ENCODE peak calls at places on chromosomes 6 and 20, in eight cellular contexts. T is nephron progenitor cell, Q is fibroblast of the aortic adventitia, N is ovary, L is fibroblast of pulmonary artery, W is neural crest cell, R is kidney epithelial cell, U is glutamatergic neuron. D is an unnamed sample.

GRCh38 chr6:359261-360035 is 32.1 kb upstream of the IRF4 start:
- DNase-seq in R (no peak), N (peak), T (no peak), W (no peak), L (no peak), U (no peak), Q (no peak), D (no peak)

GRCh38 chr6:34875292-34876213 is 12.3 kb downstream of the TAF11 start:
- DNase-seq in N (no peak), R (no peak), T (no peak), U (no peak), W (no peak), L (no peak), Q (no peak), D (no peak)

GRCh38 chr20:34042286-34042685 is 48.6 kb downstream of the RALY start:
- DNase-seq in N (no peak), Q (no peak), R (no peak), U (no peak), W (no peak), L (no peak), T (peak), D (no peak)

GRCh38 chr6:157741889-157742615 is 81.0 kb upstream of the SNX9 start:
- DNase-seq in Q (peak), R (no peak), N (peak), L (peak), W (no peak), U (no peak), T (no peak), D (no peak)

GRCh38 chr6:14664616-14665315 is 547.2 kb downstream of the CD83 start:
- DNase-seq in N (no peak), T (no peak), L (no peak), R (no peak), Q (no peak), W (peak), U (peak), D (no peak)

GRCh38 chr6:7058250-7058923 is 49.4 kb upstream of the RREB1 start:
- DNase-seq in N (no peak), Q (peak), T (no peak), L (peak), W (no peak), U (no peak), R (peak), D (no peak)

GRCh38 chr6:87830834-87831374 is 128.9 kb upstream of the AKIRIN2 start:
- DNase-seq in N (no peak), W (no peak), Q (no peak), T (no peak), R (no peak), L (no peak), U (no peak), D (no peak)

GRCh38 chr20:21125849-21126840 is at the start of gene KIZ:
- DNase-seq in Q (peak), T (peak), U (peak), R (peak), L (peak), N (peak), W (peak), D (peak)

GRCh38 chr20:36836591-36837329 is 39.2 kb upstream of the TLDC2 start:
- DNase-seq in Q (no peak), R (no peak), L (peak), N (peak), T (peak), U (peak), W (peak), D (no peak)

GRCh38 chr20:48636301-48636700 is 191.5 kb downstream of the PREX1 start:
- DNase-seq in R (no peak), N (no peak), Q (no peak), L (no peak), U (no peak), W (no peak), T (no peak), D (no peak)

GRCh38 chr6:109055771-109056235 is 38.8 kb downstream of the SESN1 start:
- DNase-seq in W (no peak), Q (peak), R (no peak), T (no peak), U (no peak), N (no peak), L (peak), D (no peak)

GRCh38 chr6:116190550-116190949 is 63.3 kb downstream of the TSPYL4 start:
- DNase-seq in T (no peak), U (no peak), W (no peak), Q (peak), L (peak), N (no peak), R (peak), D (no peak)

GRCh38 chr6:27114792-27115191 is 132.7 kb upstream of the PRSS16 start:
- DNase-seq in U (no peak), T (no peak), R (no peak), Q (no peak), L (no peak), W (no peak), N (no peak), D (no peak)

GRCh38 chr6:36386495-36387439 is 702 bp downstream of the ETV7 start:
- DNase-seq in Q (peak), T (peak), U (no peak), L (peak), N (peak), R (peak), W (no peak), D (peak)

GRCh38 chr6:112018619-112019416 is 35.1 kb upstream of the CCN6 start:
- DNase-seq in R (no peak), U (no peak), N (no peak), W (no peak), T (no peak), L (peak), Q (peak), D (no peak)

GRCh38 chr6:120671519-120671918 is 662.8 kb downstream of the TBC1D32 start:
- DNase-seq in U (peak), L (no peak), W (no peak), R (no peak), T (peak), Q (no peak), N (no peak), D (no peak)

GRCh38 chr20:20076297-20077065 is 24.1 kb downstream of the CFAP61 start:
- DNase-seq in T (no peak), L (peak), N (no peak), W (no peak), U (peak), Q (peak), R (no peak), D (no peak)

GRCh38 chr6:20350215-20350614 is 51.5 kb upstream of the E2F3 start:
- DNase-seq in N (no peak), Q (no peak), W (no peak), L (peak), U (no peak), T (no peak), R (no peak), D (no peak)

GRCh38 chr20:63011798-63012197 is 5.0 kb upstream of the BHLHE23 start:
- DNase-seq in U (peak), L (no peak), T (no peak), Q (no peak), N (no peak), R (peak), W (no peak), D (no peak)

GRCh38 chr20:8756410-8756809 is 312.5 kb upstream of the PLCB4 start:
- DNase-seq in U (no peak), W (no peak), Q (peak), R (peak), L (peak), T (no peak), N (no peak), D (no peak)

GRCh38 chr6:17583811-17584210 is 16.3 kb upstream of the FAM8A1 start:
- DNase-seq in R (no peak), L (peak), N (no peak), Q (no peak), U (no peak), W (no peak), T (no peak), D (no peak)

GRCh38 chr20:17505664-17506517 is 25.3 kb downstream of the BFSP1 start:
- DNase-seq in N (peak), T (no peak), W (no peak), U (no peak), L (peak), Q (peak), R (no peak), D (no peak)

GRCh38 chr6:134517145-134517658 is 199.3 kb upstream of the SGK1 start:
- DNase-seq in N (peak), Q (peak), W (no peak), R (no peak), T (peak), U (peak), L (peak), D (no peak)

GRCh38 chr20:8049321-8049720 is 29.8 kb upstream of the TMX4 start:
- DNase-seq in W (no peak), R (no peak), U (no peak), N (no peak), L (no peak), Q (peak), T (no peak), D (no peak)

GRCh38 chr6:53377289-53377688 is 28.5 kb upstream of the ELOVL5 start:
- DNase-seq in W (no peak), U (no peak), N (no peak), T (no peak), Q (no peak), R (no peak), L (no peak), D (no peak)

GRCh38 chr20:52972965-52973819 is 1.0 kb downstream of the TSHZ2 start:
- DNase-seq in U (peak), N (peak), R (no peak), W (peak), Q (no peak), L (no peak), T (peak), D (no peak)

GRCh38 chr6:170405311-170405975 is 98.9 kb downstream of the FAM120B start:
- DNase-seq in W (no peak), Q (peak), N (no peak), T (no peak), U (no peak), R (peak), L (peak), D (no peak)

GRCh38 chr6:21295846-21296245 is 297.7 kb upstream of the SOX4 start:
- DNase-seq in R (no peak), L (no peak), N (no peak), W (no peak), Q (no peak), T (no peak), U (no peak), D (no peak)

GRCh38 chr6:101830501-101831031 is 437.1 kb downstream of the GRIK2 start:
- DNase-seq in N (no peak), Q (peak), W (no peak), T (no peak), R (no peak), U (no peak), L (peak), D (no peak)

GRCh38 chr6:25757936-25758642 is 3.5 kb downstream of the SLC17A4 start:
- DNase-seq in T (no peak), Q (no peak), L (no peak), W (no peak), N (no peak), R (no peak), U (no peak), D (no peak)

GRCh38 chr20:25227317-25227831 is 20.5 kb upstream of the PYGB start:
- DNase-seq in T (no peak), W (no peak), R (no peak), N (no peak), U (no peak), Q (peak), L (peak), D (no peak)

GRCh38 chr6:170049641-170050491 is 241.0 kb downstream of the DLL1 start:
- DNase-seq in U (peak), L (peak), W (no peak), Q (no peak), R (no peak), N (peak), T (no peak), D (no peak)

GRCh38 chr20:8018928-8019177 is 708 bp downstream of the TMX4 start:
- DNase-seq in U (no peak), Q (no peak), L (peak), W (no peak), T (no peak), R (peak), N (no peak), D (no peak)

DNA sequence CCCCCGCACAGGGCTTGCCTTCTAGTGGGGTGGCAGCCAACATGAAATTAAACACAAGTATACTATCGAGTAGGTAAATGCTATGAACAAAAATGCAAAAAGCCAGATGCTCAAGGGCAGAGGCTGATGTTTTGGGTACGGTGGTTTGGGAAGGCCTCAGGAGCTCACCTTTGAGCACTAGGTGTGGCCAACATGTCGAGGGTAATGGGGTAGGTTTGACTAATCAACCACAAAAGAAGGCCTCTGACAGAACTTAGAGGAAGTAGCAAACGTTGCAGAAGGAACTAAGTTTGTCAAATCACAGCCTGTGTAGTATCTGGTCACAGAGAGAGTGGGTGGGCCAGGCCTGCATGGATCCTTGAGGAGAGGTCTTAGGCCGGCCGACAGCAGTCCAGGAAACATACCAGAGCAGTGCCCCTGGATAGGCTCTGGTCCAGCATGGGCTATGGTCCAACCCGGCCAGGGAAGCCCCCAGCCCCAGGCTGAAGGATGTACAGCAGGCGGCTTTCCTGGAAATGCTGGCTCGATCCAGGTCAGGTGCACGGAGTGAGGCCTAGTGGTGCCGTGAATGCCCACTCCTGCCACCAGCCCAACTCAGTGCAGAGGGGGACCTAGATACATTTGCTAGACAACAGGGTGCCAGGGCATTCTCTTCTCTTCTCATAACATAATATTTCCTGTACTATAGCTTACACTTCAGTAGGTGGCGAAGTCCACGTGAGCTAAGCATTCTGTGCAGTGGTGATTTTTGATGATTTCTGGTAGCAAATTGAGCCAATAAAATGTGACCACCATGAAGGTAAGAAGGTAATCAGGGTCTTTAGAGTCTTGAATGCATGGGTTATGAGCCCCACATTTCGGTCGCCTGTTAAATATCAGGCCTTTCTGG is 56.3 kb upstream of the CD93 start:
- DNase-seq in Q (no peak), W (no peak), L (no peak), T (no peak), U (no peak), N (peak), R (no peak), D (no peak)
- TF ChIP-seq CTCF in Q (no peak), W (no peak), L (no peak), T (no peak), U (no peak), N (no peak), R (no peak), D (no peak)

DNA sequence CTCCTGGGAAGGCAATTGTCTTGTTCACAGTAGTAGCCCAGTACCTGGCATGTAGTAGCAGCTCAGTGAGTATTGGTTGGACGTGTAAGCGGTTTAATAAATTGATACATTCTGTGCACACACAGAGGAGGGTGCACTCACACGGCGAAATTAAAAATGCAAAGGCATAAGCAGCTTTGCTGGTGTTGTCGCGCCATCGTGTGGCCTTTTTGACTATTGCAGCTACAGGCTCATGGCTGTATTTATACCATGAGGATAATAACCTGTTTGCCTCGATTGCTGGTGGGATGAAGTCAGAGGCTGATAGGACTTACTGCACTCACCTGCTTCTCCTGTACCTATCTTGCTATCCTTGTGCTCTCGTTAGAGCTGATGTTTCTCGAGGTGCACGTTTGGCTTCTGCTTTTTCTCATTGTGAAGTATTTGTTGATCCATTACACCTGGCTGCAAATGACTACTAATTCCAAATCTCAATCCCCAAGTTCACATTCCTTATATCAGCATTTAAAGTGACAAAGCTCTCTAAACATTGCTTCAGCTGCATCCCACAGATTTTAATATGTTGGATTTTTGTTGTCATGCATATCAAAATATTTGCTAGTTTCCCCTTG is 61.5 kb downstream of the TBXT start:
- DNase-seq in U (peak), L (peak), Q (peak), W (peak), R (no peak), T (peak), N (peak), D (peak)
- TF ChIP-seq CTCF in U (peak), L (peak), Q (peak), W (peak), R (peak), T (peak), N (peak), D (no peak)

GRCh38 chr6:29887819-29888581 is 54.3 kb upstream of the HLA-A start:
- DNase-seq in T (peak), Q (peak), R (no peak), N (peak), U (peak), W (peak), L (peak), D (peak)
- TF ChIP-seq CTCF in T (no peak), Q (no peak), R (no peak), N (peak), U (no peak), W (no peak), L (no peak), D (no peak)

GRCh38 chr6:64486952-64487351 is 851.4 kb downstream of the PHF3 start:
- DNase-seq in T (no peak), L (no peak), N (no peak), Q (no peak), W (no peak), R (no peak), U (no peak), D (no peak)

GRCh38 chr6:64483956-64484499 is 848.4 kb downstream of the PHF3 start:
- DNase-seq in L (no peak), W (no peak), R (no peak), U (no peak), N (no peak), T (no peak), Q (no peak), D (no peak)

GRCh38 chr6:64489760-64490159 is 854.2 kb downstream of the PHF3 start:
- DNase-seq in R (no peak), U (no peak), T (no peak), Q (no peak), L (no peak), N (no peak), W (no peak), D (no peak)
- TF ChIP-seq CTCF in R (no peak), U (no peak), T (no peak), Q (no peak), L (no peak), N (no peak), W (no peak), D (no peak)

DNA sequence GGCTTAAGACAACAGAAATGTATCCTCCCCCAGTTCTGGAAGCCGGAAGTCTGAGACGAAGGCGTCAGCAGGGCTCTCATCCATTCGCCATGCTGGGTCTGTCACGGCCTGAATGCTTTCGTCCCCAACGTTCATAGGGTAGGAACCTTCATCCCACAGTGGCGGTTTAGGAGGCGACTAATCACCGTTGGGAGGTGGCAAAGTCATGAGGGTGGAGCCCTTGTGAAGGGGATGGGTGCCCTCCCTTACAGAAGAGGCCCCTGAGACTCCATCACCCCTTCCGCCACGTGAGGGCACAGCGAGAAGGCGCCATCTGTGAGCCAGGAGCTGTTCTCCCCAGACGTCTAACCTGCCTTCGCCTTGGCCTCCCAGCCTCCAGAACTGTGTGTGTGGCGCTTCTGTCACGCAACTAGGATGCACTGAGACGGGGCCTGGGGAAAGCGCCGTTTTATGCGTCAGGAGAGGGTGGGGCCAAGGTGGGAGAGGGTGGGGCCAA is 250.4 kb downstream of the TTLL2 start:
- DNase-seq in N (no peak), Q (no peak), T (no peak), W (no peak), L (peak), R (no peak), U (no peak), D (no peak)
- TF ChIP-seq CTCF in N (no peak), Q (no peak), T (no peak), W (no peak), L (no peak), R (no peak), U (no peak), D (no peak)

GRCh38 chr20:39829255-39829654 is 859.8 kb downstream of the MAFB start:
- DNase-seq in W (no peak), L (peak), T (peak), R (no peak), U (peak), N (no peak), Q (no peak), D (no peak)
- TF ChIP-seq CTCF in W (peak), L (peak), T (peak), R (peak), U (peak), N (no peak), Q (peak), D (no peak)

GRCh38 chr6:39834278-39834677 is 42.1 kb downstream of the DAAM2 start:
- DNase-seq in L (no peak), Q (no peak), U (no peak), W (no peak), N (no peak), T (no peak), R (no peak), D (no peak)

GRCh38 chr6:39835856-39836442 is 43.8 kb downstream of the DAAM2 start:
- DNase-seq in U (no peak), N (no peak), W (no peak), Q (peak), L (peak), R (no peak), T (no peak), D (no peak)

GRCh38 chr6:39839445-39839844 is 47.3 kb downstream of the DAAM2 start:
- DNase-seq in U (no peak), W (no peak), N (peak), Q (no peak), T (no peak), R (no peak), L (no peak), D (no peak)

GRCh38 chr6:39834866-39835265 is 42.7 kb downstream of the DAAM2 start:
- DNase-seq in T (no peak), W (no peak), R (no peak), L (no peak), N (no peak), U (no peak), Q (no peak), D (no peak)

DNA sequence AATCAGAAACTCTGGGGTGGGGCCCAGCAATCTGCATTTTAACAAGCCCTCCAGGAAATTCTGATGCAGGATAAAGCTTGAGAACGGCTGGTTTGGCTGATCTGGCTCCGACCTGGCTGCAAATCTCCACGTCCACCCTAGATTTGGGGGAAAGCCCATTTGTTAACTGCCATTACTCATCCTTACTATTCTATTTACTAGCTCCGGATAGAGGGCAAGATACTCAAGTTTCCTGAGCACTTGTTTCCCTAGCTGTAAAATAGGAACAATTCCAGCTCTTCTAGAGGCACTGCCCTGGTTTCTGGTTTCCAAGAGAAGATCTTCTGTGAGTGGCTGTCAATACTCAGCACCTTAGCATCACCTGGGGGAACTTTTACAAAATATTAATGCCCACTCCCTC is 44.4 kb downstream of the DAAM2 start:
- DNase-seq in L (peak), T (no peak), R (no peak), W (no peak), U (no peak), Q (peak), N (no peak), D (no peak)
- TF ChIP-seq CTCF in L (no peak), T (no peak), R (no peak), W (no peak), U (no peak), Q (no peak), N (no peak), D (no peak)